ENCODE peak calls at places on chromosomes 16 and 17, in six cellular contexts. Q, R, I, Z, D and L are unnamed samples.

GRCh38 chr17:63751806-63752205 is 10.2 kb upstream of the STRADA start:
- DNase-seq in D (no peak), Q (no peak), I (no peak), Z (peak), R (no peak), L (peak)

GRCh38 chr17:60039096-60039495 is 39.6 kb downstream of the HEATR6 start:
- DNase-seq in I (no peak), Q (no peak), Z (no peak), R (no peak), D (no peak), L (no peak)

GRCh38 chr16:61500851-61501250 is 535.4 kb downstream of the CDH8 start:
- DNase-seq in I (no peak), D (no peak), Q (no peak), R (no peak), Z (no peak), L (no peak)

GRCh38 chr16:57261806-57262205 is 16.7 kb downstream of the ARL2BP start:
- DNase-seq in R (no peak), D (no peak), Q (no peak), I (no peak), Z (no peak), L (no peak)

GRCh38 chr16:14486520-14487303 is 143.3 kb downstream of the PARN start:
- DNase-seq in Z (no peak), D (peak), R (no peak), Q (no peak), I (no peak), L (no peak)

GRCh38 chr16:3953728-3954410 is 73.4 kb upstream of the CREBBP start:
- DNase-seq in R (no peak), I (no peak), D (no peak), Q (no peak), Z (no peak), L (no peak)

GRCh38 chr16:75792781-75793180 is 66.5 kb upstream of the CPHXL start:
- DNase-seq in R (no peak), Q (no peak), D (no peak), Z (no peak), I (no peak), L (no peak)

GRCh38 chr17:50111687-50112655 is 16.8 kb downstream of the PDK2 start:
- DNase-seq in Q (no peak), R (no peak), Z (no peak), D (no peak), I (no peak), L (no peak)

GRCh38 chr17:75623386-75623785 is 9.8 kb upstream of the SMIM5 start:
- DNase-seq in R (no peak), Q (no peak), I (no peak), D (no peak), Z (no peak), L (no peak)

GRCh38 chr17:75506134-75506533 is 9.2 kb downstream of the CASKIN2 start:
- DNase-seq in I (no peak), Z (no peak), D (no peak), R (no peak), Q (no peak), L (no peak)

GRCh38 chr17:40615295-40615988 is 32.2 kb downstream of the SMARCE1 start:
- DNase-seq in Z (no peak), I (peak), R (peak), Q (peak), D (peak), L (peak)

GRCh38 chr16:9091867-9092281 is 430 bp downstream of the HAPSTR1 start:
- DNase-seq in I (peak), Z (peak), R (peak), D (no peak), Q (peak), L (peak)

GRCh38 chr17:65177901-65178300 is 40.7 kb downstream of the RGS9 start:
- DNase-seq in D (no peak), I (no peak), Z (no peak), Q (no peak), R (no peak), L (no peak)

GRCh38 chr17:72422505-72423285 is 301.9 kb downstream of the SOX9 start:
- DNase-seq in R (no peak), I (peak), Q (no peak), D (peak), Z (no peak), L (peak)

GRCh38 chr16:23640669-23640958 is 496 bp downstream of the PALB2 start:
- DNase-seq in I (no peak), Z (no peak), R (no peak), D (no peak), Q (no peak), L (no peak)

GRCh38 chr16:86519649-86520316 is 9.5 kb downstream of the FOXF1 start:
- DNase-seq in Q (peak), R (peak), I (peak), D (peak), Z (no peak), L (peak)

GRCh38 chr17:4769628-4770027 is 2.1 kb upstream of the TM4SF5 start:
- DNase-seq in D (no peak), Z (no peak), I (no peak), Q (no peak), R (no peak), L (no peak)

GRCh38 chr17:3888343-3889171 is 4.3 kb downstream of the CAMKK1 start:
- DNase-seq in D (peak), Q (no peak), I (no peak), Z (no peak), R (no peak), L (no peak)

GRCh38 chr17:4849011-4849536 is 15.9 kb downstream of the MINK1 start:
- DNase-seq in I (no peak), R (no peak), Z (no peak), Q (no peak), D (peak), L (no peak)

GRCh38 chr17:72192409-72193192 is 71.8 kb downstream of the SOX9 start:
- DNase-seq in R (no peak), Z (no peak), Q (no peak), D (no peak), I (no peak), L (no peak)